ENCODE peak calls at places on chromosomes 16 and 17, in eight cellular contexts. M is A549, G is sigmoid colon, Z is SK-N-SH, E is transverse colon, U is suprapubic skin, F is ovary, J is HepG2. X is an unnamed sample. For H3K4me1, the result is how much of the 10 kb centered on the place peaks cover.

GRCh38 chr17:27595208-27595607 is 35.8 kb upstream of the LGALS9 start:
- DNase-seq in E (no peak), M (no peak), J (no peak), F (no peak), Z (no peak), U (no peak), G (no peak), X (no peak)

GRCh38 chr17:81004336-81005015 is 12.8 kb downstream of the CHMP6 start:
- DNase-seq in Z (peak), E (no peak), M (no peak), G (no peak), J (no peak), F (no peak), U (no peak), X (no peak)

GRCh38 chr17:35235917-35236316 is 7.0 kb upstream of the SLFN5 start:
- DNase-seq in G (no peak), M (no peak), E (no peak), J (no peak), U (no peak), F (no peak), Z (no peak), X (no peak)

GRCh38 chr17:58081641-58082340 is 1.4 kb upstream of the DYNLL2 start:
- DNase-seq in E (no peak), Z (no peak), J (no peak), M (no peak), G (no peak), U (no peak), F (no peak), X (no peak)

GRCh38 chr17:35051579-35052239 is 11.8 kb downstream of the RFFL start:
- DNase-seq in U (no peak), Z (no peak), J (peak), E (no peak), G (no peak), F (no peak), M (no peak), X (no peak)

GRCh38 chr16:78249056-78249455 is 149.6 kb downstream of the WWOX start:
- DNase-seq in J (peak), G (no peak), F (no peak), E (peak), Z (no peak), U (no peak), M (peak), X (no peak)

GRCh38 chr16:65044861-65045260 is 77.0 kb downstream of the CDH11 start:
- DNase-seq in G (no peak), M (no peak), U (no peak), F (no peak), Z (no peak), J (no peak), E (no peak), X (no peak)

GRCh38 chr17:39867084-39867890 is 715 bp upstream of the ZPBP2 start:
- DNase-seq in E (peak), F (no peak), M (no peak), J (no peak), G (no peak), Z (no peak), U (no peak), X (no peak)

GRCh38 chr16:6958184-6958583 is 374.5 kb upstream of the RBFOX1 start:
- DNase-seq in Z (no peak), E (no peak), M (no peak), U (no peak), J (no peak), G (no peak), F (no peak), X (no peak)

GRCh38 chr17:44219636-44220210 is at the start of gene UBTF:
- DNase-seq in J (peak), U (peak), M (peak), G (peak), F (peak), Z (peak), E (peak), X (no peak)

GRCh38 chr16:10314811-10315210 is 71.0 kb upstream of the ATF7IP2 start:
- DNase-seq in J (peak), U (no peak), G (no peak), Z (peak), M (no peak), E (no peak), F (no peak), X (no peak)

GRCh38 chr16:27234171-27234570 is 30.8 kb downstream of the KDM8 start:
- DNase-seq in Z (no peak), J (no peak), E (no peak), G (peak), F (no peak), U (no peak), M (no peak), X (no peak)

GRCh38 chr16:68762996-68763756 is 26.1 kb downstream of the CDH1 start:
- DNase-seq in E (no peak), U (no peak), Z (no peak), F (no peak), J (no peak), G (no peak), M (no peak), X (no peak)

GRCh38 chr17:60455378-60455777 is 33.1 kb downstream of the CHCT1 start:
- DNase-seq in J (no peak), F (no peak), E (no peak), U (no peak), G (no peak), Z (no peak), M (no peak), X (no peak)

GRCh38 chr17:66644311-66644710 is 190.6 kb upstream of the CACNG5 start:
- DNase-seq in G (no peak), F (no peak), M (no peak), U (no peak), Z (no peak), E (no peak), J (no peak), X (no peak)

GRCh38 chr17:2837147-2837561 is 40.9 kb downstream of the RAP1GAP2 start:
- DNase-seq in M (no peak), Z (no peak), E (no peak), F (no peak), G (no peak), J (no peak), U (no peak), X (no peak)

GRCh38 chr17:7186241-7186640 is 7.1 kb upstream of the ASGR1 start:
- DNase-seq in G (no peak), E (no peak), J (peak), Z (no peak), F (no peak), U (no peak), M (peak), X (no peak)

GRCh38 chr17:54948380-54948779 is 20.1 kb downstream of the COX11 start:
- DNase-seq in M (peak), U (no peak), Z (no peak), E (no peak), J (peak), F (no peak), G (no peak), X (no peak)

GRCh38 chr16:491225-491919 is 36.1 kb upstream of the CAPN15 start:
- DNase-seq in F (no peak), J (no peak), U (no peak), M (no peak), Z (no peak), E (no peak), G (no peak), X (no peak)

GRCh38 chr17:81429353-81429774 is 34.1 kb downstream of the BAHCC1 start:
- DNase-seq in U (no peak), M (peak), F (peak), J (no peak), Z (peak), E (peak), G (peak), X (peak)

GRCh38 chr17:44492706-44493272 is 10.4 kb downstream of the GPATCH8 start:
- DNase-seq in J (no peak), M (no peak), F (no peak), Z (no peak), U (no peak), G (no peak), E (no peak), X (no peak)

GRCh38 chr17:59160203-59161025 is 4.9 kb downstream of the PRR11 start:
- DNase-seq in U (no peak), E (no peak), Z (no peak), F (no peak), G (no peak), M (no peak), J (no peak), X (no peak)

GRCh38 chr16:71807905-71808592 is 585 bp downstream of the AP1G1 start:
- DNase-seq in Z (no peak), F (no peak), G (peak), E (peak), M (peak), U (no peak), J (no peak), X (no peak)

GRCh38 chr16:24670623-24671454 is 58.6 kb upstream of the TNRC6A start:
- DNase-seq in M (peak), U (peak), F (peak), G (peak), J (no peak), E (peak), Z (peak), X (peak)

GRCh38 chr16:4679854-4680636 is 13.3 kb upstream of the NUDT16L1 start:
- DNase-seq in E (peak), G (peak), Z (no peak), M (no peak), U (peak), J (no peak), F (peak), X (peak)

GRCh38 chr16:81036751-81037350 is 1.2 kb downstream of the ATMIN start:
- DNase-seq in J (peak), U (no peak), G (no peak), Z (peak), E (no peak), M (peak), F (no peak), X (no peak)

GRCh38 chr17:31392002-31392855 is 754 bp downstream of the RAB11FIP4 start:
- DNase-seq in F (peak), J (no peak), U (no peak), E (no peak), G (no peak), Z (peak), M (no peak), X (no peak)

GRCh38 chr16:18969050-18969854 is 14.5 kb upstream of the TMC7 start:
- DNase-seq in M (peak), U (peak), F (peak), E (peak), J (peak), G (peak), Z (peak), X (peak)

GRCh38 chr17:42655528-42655927 is 3.6 kb upstream of the TUBG2 start:
- DNase-seq in M (no peak), G (no peak), F (no peak), J (no peak), U (no peak), Z (no peak), E (no peak), X (no peak)

GRCh38 chr16:77787452-77787851 is 912 bp upstream of the VAT1L start:
- DNase-seq in U (no peak), G (no peak), J (no peak), M (no peak), Z (no peak), E (no peak), F (no peak), X (no peak)

GRCh38 chr17:56699186-56699895 is 105.8 kb downstream of the NOG start:
- DNase-seq in F (no peak), J (no peak), U (peak), M (peak), Z (peak), G (peak), E (peak), X (peak)

GRCh38 chr17:56173026-56173425 is 19.8 kb downstream of the ANKFN1 start:
- DNase-seq in U (no peak), G (no peak), E (no peak), Z (no peak), M (no peak), F (no peak), J (no peak), X (no peak)

GRCh38 chr16:69363281-69363717 is 11.7 kb upstream of the TMED6 start:
- DNase-seq in Z (no peak), E (no peak), G (no peak), M (no peak), F (no peak), J (peak), U (no peak), X (no peak)

GRCh38 chr17:47276868-47277267 is 23.2 kb downstream of the ITGB3 start:
- DNase-seq in F (peak), G (peak), U (peak), M (peak), J (peak), E (peak), Z (no peak), X (peak)

GRCh38 chr17:9064311-9064834 is 43.1 kb downstream of the NTN1 start:
- DNase-seq in Z (no peak), G (no peak), U (no peak), E (no peak), M (no peak), J (no peak), F (no peak), X (no peak)

GRCh38 chr16:66069576-66069975 is 296.9 kb upstream of the CDH5 start:
- DNase-seq in U (no peak), E (no peak), G (no peak), F (no peak), J (no peak), M (no peak), Z (no peak), X (no peak)

GRCh38 chr16:31149894-31150890 is at the start of gene PRSS36:
- DNase-seq in U (no peak), E (peak), Z (peak), F (no peak), M (no peak), J (no peak), G (no peak), X (no peak)

DNA sequence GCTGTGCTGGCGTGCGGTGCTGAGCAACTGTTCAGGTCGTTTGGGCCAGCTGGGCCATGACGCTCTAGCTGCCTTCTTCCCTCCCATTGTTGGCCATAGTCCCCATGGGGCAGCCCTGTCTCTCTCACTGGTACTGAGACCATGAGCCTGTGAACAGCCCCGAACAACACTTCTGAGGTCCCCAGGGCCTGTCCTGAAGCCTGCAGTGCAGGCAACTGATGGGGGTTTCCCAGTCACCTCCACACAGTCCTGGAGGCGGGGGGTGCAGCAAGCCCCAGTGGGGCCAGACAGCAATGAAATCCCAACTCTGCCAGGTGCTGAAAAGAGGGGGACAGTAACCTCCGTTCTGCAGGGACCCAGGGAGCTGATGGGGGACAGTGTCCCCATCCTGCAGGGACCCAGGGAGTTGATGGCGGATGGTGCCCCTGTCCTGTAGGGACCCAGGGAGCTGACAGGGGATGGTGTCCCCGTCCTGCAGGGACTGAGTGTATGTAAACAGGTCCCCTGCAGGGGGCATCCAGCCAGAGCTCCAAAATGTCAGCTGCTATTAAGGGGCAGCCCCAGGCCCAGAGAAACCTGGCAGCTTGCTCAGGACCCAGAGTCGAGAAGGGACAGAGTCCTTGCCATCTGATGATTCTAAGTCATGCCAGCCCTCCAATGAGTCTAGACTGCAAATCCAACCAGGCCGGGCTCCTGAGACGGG is 30.4 kb downstream of the ENGASE start:
- DNase-seq in M (no peak), Z (no peak), U (no peak), F (no peak), J (no peak), G (no peak), E (no peak), X (no peak)
- TF ChIP-seq EP300 in M (no peak), Z (no peak), U (no peak), F (no peak), J (no peak), G (no peak), E (no peak), X (no peak)

GRCh38 chr17:50145532-50146229 is 4.8 kb downstream of the PPP1R9B start:
- DNase-seq in U (peak), E (no peak), J (no peak), G (no peak), Z (no peak), F (no peak), M (no peak), X (no peak)

GRCh38 chr17:50146230-50146926 is 4.1 kb downstream of the PPP1R9B start:
- DNase-seq in U (peak), J (no peak), M (no peak), E (no peak), F (no peak), G (no peak), Z (no peak), X (no peak)

GRCh38 chr17:50143461-50144176 is 6.9 kb downstream of the PPP1R9B start:
- DNase-seq in E (no peak), M (no peak), U (peak), J (no peak), F (no peak), Z (no peak), G (no peak), X (no peak)

GRCh38 chr17:50144346-50144745 is 6.1 kb downstream of the PPP1R9B start:
- DNase-seq in F (no peak), Z (no peak), G (no peak), J (no peak), U (no peak), M (no peak), E (no peak), X (no peak)

GRCh38 chr17:50144845-50145531 is 5.5 kb downstream of the PPP1R9B start:
- DNase-seq in M (no peak), U (peak), F (no peak), Z (no peak), G (no peak), E (no peak), J (no peak), X (no peak)
- H3K4me1 ChIP-seq in M (under half), U (half or more), F (under half), Z (under half), G (half or more), E (half or more), J (under half), X (under half)

GRCh38 chr17:83056583-83057396 is 22.6 kb upstream of the METRNL start:
- DNase-seq in Z (peak), G (peak), J (no peak), E (no peak), M (no peak), F (peak), U (no peak), X (no peak)
- TF ChIP-seq EP300 in Z (no peak), G (no peak), J (no peak), E (no peak), M (no peak), F (no peak), U (no peak), X (no peak)

GRCh38 chr17:77460514-77461046 is 319.8 kb downstream of the SEC14L1 start:
- DNase-seq in E (no peak), F (no peak), Z (no peak), U (no peak), M (no peak), J (no peak), G (no peak), X (no peak)
- H3K4me1 ChIP-seq in E (half or more), F (under half), Z (under half), U (half or more), M (under half), J (half or more), G (half or more), X (half or more)

GRCh38 chr16:53673189-53673588 is 30.5 kb downstream of the RPGRIP1L start:
- DNase-seq in J (no peak), F (no peak), U (no peak), E (no peak), Z (no peak), G (no peak), M (no peak), X (no peak)

GRCh38 chr16:53666816-53667415 is 36.7 kb downstream of the RPGRIP1L start:
- DNase-seq in E (no peak), Z (no peak), J (peak), G (no peak), U (no peak), M (no peak), F (no peak), X (no peak)

GRCh38 chr16:53668869-53669268 is 34.8 kb downstream of the RPGRIP1L start:
- DNase-seq in E (no peak), U (no peak), M (no peak), Z (no peak), F (no peak), J (no peak), G (no peak), X (no peak)

GRCh38 chr16:53678155-53678554 is 25.5 kb downstream of the RPGRIP1L start:
- DNase-seq in E (no peak), M (no peak), G (no peak), Z (no peak), U (no peak), J (no peak), F (no peak), X (no peak)

DNA sequence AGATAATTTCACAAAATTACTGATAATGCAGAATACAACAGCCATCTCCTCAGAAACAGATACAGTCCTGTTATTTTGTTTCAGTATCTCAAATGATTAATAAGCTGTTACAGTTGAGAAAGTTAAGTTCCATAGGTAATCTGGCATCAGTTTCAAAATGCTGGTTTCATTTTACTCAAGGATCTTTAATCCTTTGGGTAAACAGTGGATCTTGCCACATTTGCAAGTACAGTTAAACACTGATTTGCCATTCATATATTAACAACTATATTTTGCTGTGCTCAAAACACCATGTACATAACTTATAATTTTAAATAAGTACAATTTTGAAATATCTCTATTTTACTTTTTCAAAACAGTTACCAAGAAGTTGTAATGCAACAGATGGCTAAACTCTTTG is 31.2 kb downstream of the RPGRIP1L start:
- DNase-seq in F (no peak), Z (no peak), J (peak), M (no peak), U (no peak), E (no peak), G (no peak), X (no peak)
- TF ChIP-seq EP300 in F (no peak), Z (no peak), J (no peak), M (no peak), U (no peak), E (no peak), G (no peak), X (no peak)